ENCODE peak calls at places on chromosomes 16 and 17, in ten cellular contexts. I is aorta; F is colonic mucosa; O is ovary; J is MM.1S; Y is right lobe of liver; R is mesendoderm; N is suprapubic skin; X is CD8-positive, alpha-beta T cell; G is effector memory CD4-positive, alpha-beta T cell. D is an unnamed sample. For H3K4me1, the result is how much of the 10 kb centered on the place peaks cover.

GRCh38 chr17:44518032-44518431 is 14.8 kb upstream of the GPATCH8 start:
- DNase-seq in N (no peak), X (no peak), Y (no peak), I (no peak), J (no peak), G (no peak), O (no peak), F (no peak), R (no peak), D (no peak)

GRCh38 chr17:14432058-14432457 is 131.2 kb downstream of the HS3ST3B1 start:
- DNase-seq in X (no peak), I (no peak), G (no peak), R (no peak), Y (no peak), F (no peak), O (no peak), N (no peak), J (no peak), D (no peak)

GRCh38 chr16:47028767-47029377 is 55.4 kb upstream of the DNAJA2 start:
- DNase-seq in Y (no peak), G (no peak), X (no peak), J (no peak), O (no peak), N (no peak), R (no peak), I (no peak), F (no peak), D (no peak)

GRCh38 chr16:70437017-70437581 is 1.8 kb downstream of the ST3GAL2 start:
- DNase-seq in I (no peak), J (no peak), X (no peak), O (peak), F (no peak), R (peak), G (no peak), Y (no peak), N (no peak), D (no peak)

GRCh38 chr16:74143171-74143570 is 153.4 kb upstream of the PSMD7 start:
- DNase-seq in X (no peak), N (no peak), O (no peak), G (no peak), Y (no peak), F (no peak), J (no peak), R (no peak), I (no peak), D (no peak)

GRCh38 chr17:57597531-57598453 is 147.3 kb downstream of the CCDC182 start:
- DNase-seq in N (no peak), Y (no peak), I (peak), O (peak), J (no peak), X (no peak), G (no peak), F (peak), R (peak), D (peak)

GRCh38 chr16:3256146-3256875 is at the start of gene MEFV:
- DNase-seq in O (no peak), R (no peak), J (no peak), Y (no peak), F (no peak), G (no peak), X (no peak), N (no peak), I (no peak), D (no peak)

GRCh38 chr17:51588063-51588462 is 327.7 kb downstream of the UTP18 start:
- DNase-seq in N (no peak), G (no peak), O (no peak), R (no peak), I (no peak), J (no peak), X (no peak), Y (no peak), F (no peak), D (no peak)

GRCh38 chr16:67944690-67945391 is 921 bp upstream of the LCAT start:
- DNase-seq in Y (no peak), F (no peak), J (no peak), O (no peak), G (no peak), I (no peak), X (no peak), R (no peak), N (no peak), D (no peak)

GRCh38 chr17:17900615-17901520 is 64.1 kb upstream of the SREBF1 start:
- DNase-seq in I (peak), R (peak), N (peak), G (no peak), J (no peak), O (peak), X (no peak), Y (peak), F (peak), D (no peak)

GRCh38 chr16:72787519-72788268 is 260.2 kb downstream of the ZFHX3 start:
- DNase-seq in X (peak), R (peak), Y (no peak), I (peak), F (peak), G (peak), J (peak), N (peak), O (peak), D (no peak)

GRCh38 chr17:10149573-10150399 is 48.6 kb downstream of the GAS7 start:
- DNase-seq in J (no peak), O (no peak), G (no peak), F (no peak), N (no peak), X (peak), R (peak), Y (no peak), I (no peak), D (no peak)

GRCh38 chr17:45686250-45686649 is 97.9 kb upstream of the CRHR1 start:
- DNase-seq in F (no peak), N (no peak), J (no peak), O (no peak), R (no peak), G (no peak), X (no peak), Y (no peak), I (no peak), D (no peak)

GRCh38 chr16:29877266-29877961 is 14.4 kb upstream of the CDIPT start:
- DNase-seq in G (peak), Y (no peak), J (peak), X (peak), N (no peak), F (peak), I (no peak), R (peak), O (no peak), D (peak)

GRCh38 chr16:19745286-19746018 is 27.4 kb downstream of the IQCK start:
- DNase-seq in O (no peak), R (no peak), J (no peak), Y (no peak), N (no peak), G (no peak), X (no peak), I (no peak), F (no peak), D (no peak)

GRCh38 chr17:1055751-1056645 is 59.1 kb downstream of the TIMM22 start:
- DNase-seq in O (peak), R (peak), X (peak), F (peak), Y (peak), N (no peak), G (no peak), I (peak), J (no peak), D (no peak)

GRCh38 chr16:892536-893255 is 78.1 kb downstream of the LMF1 start:
- DNase-seq in F (no peak), N (no peak), Y (no peak), J (no peak), O (no peak), G (no peak), I (no peak), R (peak), X (peak), D (no peak)

GRCh38 chr16:79721186-79721745 is 120.7 kb upstream of the MAF start:
- DNase-seq in R (no peak), N (no peak), X (no peak), F (peak), G (no peak), J (no peak), Y (no peak), I (no peak), O (peak), D (no peak)
- H3K27ac ChIP-seq in R (no peak), N (no peak), X (no peak), F (no peak), G (no peak), J (no peak), Y (peak), I (peak), O (no peak), D (no peak)

GRCh38 chr16:80803341-80804060 is 897 bp downstream of the CDYL2 start:
- DNase-seq in F (peak), X (peak), J (no peak), R (peak), Y (peak), O (no peak), N (no peak), G (no peak), I (peak), D (no peak)

GRCh38 chr16:80802129-80802528 is 2.3 kb downstream of the CDYL2 start:
- DNase-seq in Y (no peak), J (no peak), I (no peak), R (no peak), F (no peak), N (no peak), G (no peak), O (no peak), X (no peak), D (no peak)

GRCh38 chr16:80804061-80804450 is 342 bp downstream of the CDYL2 start:
- DNase-seq in I (peak), R (peak), G (peak), N (no peak), O (no peak), Y (peak), F (peak), J (peak), X (peak), D (no peak)

GRCh38 chr16:80804451-80805383 is at the start of gene CDYL2:
- DNase-seq in O (no peak), Y (peak), J (peak), G (peak), I (peak), N (no peak), F (peak), X (peak), R (no peak), D (no peak)

DNA sequence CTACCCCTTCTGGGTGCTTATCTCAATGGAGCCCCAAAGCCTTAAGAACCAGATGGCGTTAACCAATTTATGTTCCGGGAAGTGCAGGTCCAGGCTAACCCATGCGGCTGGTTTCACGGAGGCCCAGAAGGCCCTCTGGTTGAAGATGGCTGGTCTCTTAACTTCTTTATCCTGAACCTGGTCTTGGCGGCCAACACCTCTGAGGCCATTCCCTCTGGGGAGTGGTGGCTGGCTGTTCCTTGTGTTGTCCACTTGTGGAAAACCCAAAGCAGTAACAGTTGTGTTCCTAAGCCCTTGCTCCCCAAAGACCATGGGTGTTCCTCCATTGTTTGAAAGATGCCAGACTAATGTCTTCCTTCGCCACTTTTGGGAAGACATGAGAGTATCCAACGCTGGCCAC is 1.5 kb downstream of the CDYL2 start:
- DNase-seq in R (no peak), G (no peak), O (no peak), X (no peak), F (no peak), I (no peak), Y (no peak), J (no peak), N (no peak), D (no peak)
- H3K4me3 ChIP-seq in R (no peak), G (peak), O (no peak), X (no peak), F (no peak), I (no peak), Y (peak), J (no peak), N (peak), D (no peak)

GRCh38 chr16:48603647-48604376 is 6.2 kb downstream of the N4BP1 start:
- DNase-seq in O (no peak), G (no peak), X (no peak), Y (no peak), R (no peak), J (no peak), F (peak), N (no peak), I (no peak), D (no peak)
- H3K4me1 ChIP-seq in O (under half), G (under half), X (half or more), Y (half or more), R (under half), J (under half), F (under half), N (half or more), I (under half), D (under half)

GRCh38 chr16:2149630-2150417 is 1.4 kb downstream of the RAB26 start:
- DNase-seq in I (no peak), X (no peak), J (peak), F (no peak), O (no peak), N (peak), R (peak), Y (no peak), G (no peak), D (no peak)

GRCh38 chr16:2147378-2147777 is 1.0 kb upstream of the RAB26 start:
- DNase-seq in J (no peak), R (no peak), X (no peak), O (no peak), Y (peak), N (no peak), G (no peak), I (no peak), F (no peak), D (no peak)

GRCh38 chr16:2150418-2151187 is 2.2 kb downstream of the RAB26 start:
- DNase-seq in G (no peak), J (no peak), N (peak), F (peak), R (peak), Y (peak), I (no peak), X (no peak), O (no peak), D (no peak)

GRCh38 chr16:2147981-2148671 is at the start of gene RAB26:
- DNase-seq in R (peak), I (peak), O (peak), F (peak), X (peak), J (peak), N (peak), Y (peak), G (peak), D (no peak)

DNA sequence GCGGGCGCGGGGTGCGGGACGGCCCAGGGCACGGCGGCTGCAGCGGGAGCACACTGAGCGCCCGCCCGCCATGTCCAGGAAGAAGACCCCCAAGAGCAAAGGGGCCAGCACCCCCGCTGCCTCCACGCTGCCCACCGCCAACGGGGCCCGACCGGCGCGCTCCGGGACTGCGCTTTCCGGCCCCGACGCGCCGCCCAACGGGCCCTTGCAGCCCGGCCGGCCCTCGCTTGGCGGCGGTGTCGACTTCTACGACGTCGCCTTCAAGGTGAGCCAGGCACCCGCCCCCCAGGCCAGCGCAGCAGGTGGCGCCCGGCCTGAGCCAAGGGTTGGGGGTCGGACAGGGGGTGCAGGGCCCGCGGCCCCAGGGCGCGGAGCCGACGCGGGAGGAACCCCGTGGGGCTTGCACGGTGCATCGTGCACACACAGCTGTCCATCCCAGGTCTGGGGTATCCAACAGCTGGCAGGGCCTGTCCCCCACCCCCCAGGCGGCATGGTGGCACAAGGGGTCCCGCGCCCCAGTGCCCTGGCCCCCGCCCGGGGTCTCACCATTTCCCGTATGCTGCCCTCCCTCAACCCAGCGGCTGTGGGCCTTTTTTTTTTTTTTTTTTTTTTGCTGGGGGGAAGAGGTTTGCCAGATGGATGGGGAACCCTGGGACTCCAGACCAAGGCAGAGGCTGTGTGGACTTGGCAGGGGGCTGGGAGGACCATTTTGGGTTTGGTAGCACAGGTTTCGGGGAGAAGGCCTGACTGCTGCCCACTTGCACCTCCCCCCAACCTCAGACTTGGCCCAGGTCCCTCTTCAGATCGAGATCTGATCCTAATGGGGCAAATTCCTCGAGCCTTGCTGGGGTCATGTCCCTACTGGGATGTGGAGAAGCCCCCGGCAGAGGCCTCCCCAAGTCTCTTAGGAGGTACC is 547 bp downstream of the RAB26 start:
- DNase-seq in G (no peak), Y (peak), J (peak), R (peak), X (no peak), F (peak), O (no peak), N (no peak), I (no peak), D (no peak)
- H3K27ac ChIP-seq in G (no peak), Y (no peak), J (no peak), R (no peak), X (no peak), F (peak), O (no peak), N (no peak), I (no peak), D (no peak)

GRCh38 chr17:31320791-31321190 is 631 bp downstream of the EVI2A start:
- DNase-seq in O (no peak), R (no peak), F (no peak), J (peak), X (no peak), G (no peak), N (no peak), Y (no peak), I (no peak), D (no peak)
- H3K4me3 ChIP-seq in O (no peak), R (no peak), F (peak), J (peak), X (peak), G (peak), N (peak), Y (peak), I (no peak), D (no peak)

GRCh38 chr16:54434859-54435258 is 148.3 kb upstream of the IRX3 start:
- DNase-seq in X (no peak), G (no peak), Y (no peak), R (no peak), J (no peak), O (no peak), I (no peak), F (no peak), N (no peak), D (no peak)
- H3K4me1 ChIP-seq in X (under half), G (under half), Y (under half), R (under half), J (under half), O (under half), I (under half), F (under half), N (under half), D (under half)

D was measured in iPS DF 6.9.